ENCODE peak calls at places on chromosomes 5 and 9, in seven cellular contexts. E is activated naive CD4-positive, alpha-beta T cell treated with anti-CD3 and anti-CD28 coated beads for 36 hours; L is GM12892; X is LHCN-M2; K is upper lobe of left lung; F is esophagus squamous epithelium; G is cardiac muscle cell. B is an unnamed sample.

GRCh38 chr9:81625969-81626368 is 63.4 kb downstream of the TLE1 start:
- DNase-seq in L (no peak), K (no peak), X (no peak), E (no peak), F (no peak), G (no peak), B (no peak)

GRCh38 chr9:91197232-91198181 is 164.2 kb downstream of the AUH start:
- DNase-seq in L (no peak), X (peak), G (no peak), E (no peak), F (no peak), K (no peak), B (peak)

GRCh38 chr5:44626846-44627245 is 181.9 kb upstream of the MRPS30 start:
- DNase-seq in F (no peak), K (no peak), G (no peak), L (no peak), X (no peak), E (no peak), B (no peak)

GRCh38 chr9:35616681-35617459 is 1.3 kb downstream of the CD72 start:
- DNase-seq in F (no peak), X (no peak), L (peak), K (peak), E (peak), G (peak), B (no peak)

GRCh38 chr5:154603978-154604679 is 126.1 kb upstream of the HAND1 start:
- DNase-seq in X (peak), L (no peak), G (peak), K (peak), E (no peak), F (no peak), B (no peak)

GRCh38 chr9:107638922-107639321 is 149.4 kb upstream of the KLF4 start:
- DNase-seq in G (no peak), L (no peak), X (peak), E (peak), F (no peak), K (no peak), B (no peak)

GRCh38 chr5:1810581-1811101 is 9.4 kb downstream of the NDUFS6 start:
- DNase-seq in E (no peak), K (no peak), X (no peak), L (no peak), F (no peak), G (no peak), B (no peak)

GRCh38 chr5:119943148-119943547 is 313.8 kb downstream of the FAM170A start:
- DNase-seq in L (no peak), K (no peak), X (peak), F (no peak), E (no peak), G (no peak), B (no peak)

GRCh38 chr9:137078701-137079400 is 1.5 kb downstream of the UAP1L1 start:
- DNase-seq in L (no peak), F (no peak), G (no peak), X (no peak), E (no peak), K (no peak), B (no peak)

GRCh38 chr5:160161626-160162025 is 42.4 kb upstream of the PWWP2A start:
- DNase-seq in E (no peak), G (no peak), X (no peak), L (no peak), F (no peak), K (no peak), B (no peak)

GRCh38 chr9:33139421-33140228 is 27.5 kb downstream of the B4GALT1 start:
- DNase-seq in F (no peak), K (peak), G (peak), X (peak), L (no peak), E (no peak), B (no peak)

GRCh38 chr5:82225525-82226172 is 52.5 kb downstream of the RPS23 start:
- DNase-seq in L (peak), F (no peak), E (peak), X (peak), G (peak), K (no peak), B (peak)

GRCh38 chr9:129696803-129697110 is 31.3 kb downstream of the PRRX2 start:
- DNase-seq in E (no peak), K (peak), F (no peak), L (no peak), G (no peak), X (no peak), B (no peak)

GRCh38 chr5:79171846-79172245 is 60.2 kb downstream of the BHMT start:
- DNase-seq in F (no peak), X (no peak), L (no peak), K (no peak), E (no peak), G (no peak), B (no peak)

GRCh38 chr9:115276621-115277020 is 158.7 kb upstream of the TNC start:
- DNase-seq in F (no peak), E (no peak), X (peak), L (no peak), K (no peak), G (no peak), B (no peak)

GRCh38 chr9:136831002-136831719 is 11.1 kb upstream of the AJM1 start:
- DNase-seq in F (no peak), L (no peak), X (no peak), K (peak), G (no peak), E (no peak), B (no peak)

GRCh38 chr5:180332051-180332517 is 21.1 kb downstream of the GFPT2 start:
- DNase-seq in K (peak), F (no peak), G (no peak), L (no peak), X (peak), E (no peak), B (no peak)

GRCh38 chr9:137130176-137130755 is 8.7 kb upstream of the GRIN1 start:
- DNase-seq in L (no peak), E (no peak), G (no peak), X (no peak), F (no peak), K (no peak), B (no peak)

GRCh38 chr5:77486344-77486962 is 5.7 kb downstream of the WDR41 start:
- DNase-seq in F (no peak), G (no peak), K (no peak), X (no peak), L (no peak), E (no peak), B (no peak)

B was measured in thoracic aorta.